ENCODE peak calls at places on chromosomes 7 and 10, in five cellular contexts. F is brain microvascular endothelial cell; N is AG08395; Z is activated T-helper 1 cell treated with anti-CD3 and anti-CD28 coated beads, Interleukin-2, amount 50 U/mL, for 16 hours; O is BE2C. P is an unnamed sample.
A peak's percentile ranks its signal among the peaks of the same experiment; 100 is the strongest.

GRCh38 chr10:78777466-78778256 is 291.1 kb upstream of the ZMIZ1 start:
- DNase-seq in Z (no peak), F (no peak), O (peak; percentile 39), N (peak; percentile 67), P (peak; percentile 48)

GRCh38 chr7:9082203-9082602 is 648.8 kb downstream of the NXPH1 start:
- DNase-seq in O (no peak), N (no peak), Z (no peak), F (no peak), P (no peak)

GRCh38 chr7:89695241-89695640 is 459.0 kb upstream of the STEAP1 start:
- DNase-seq in O (no peak), N (no peak), F (no peak), Z (no peak), P (no peak)

GRCh38 chr10:83991986-83992753 is 147.1 kb upstream of the GHITM start:
- DNase-seq in N (no peak), F (no peak), O (peak; percentile 57), Z (no peak), P (no peak)

GRCh38 chr7:141748401-141748800 is 10.2 kb downstream of the SSBP1 start:
- DNase-seq in Z (no peak), N (no peak), F (peak; percentile 45), O (no peak), P (no peak)

GRCh38 chr10:34581871-34582532 is 233.1 kb downstream of the PARD3 start:
- DNase-seq in O (no peak), F (no peak), N (peak; percentile 37), Z (no peak), P (no peak)

GRCh38 chr10:86269332-86269731 is 97.3 kb downstream of the GRID1 start:
- DNase-seq in F (no peak), N (no peak), O (no peak), Z (no peak), P (peak; percentile 1)

GRCh38 chr10:77970869-77971803 is 44.6 kb upstream of the DLG5 start:
- DNase-seq in O (peak; percentile 50), F (peak; percentile 81), Z (no peak), N (peak; percentile 89), P (peak; percentile 93)

GRCh38 chr7:131425992-131426391 is 98.3 kb downstream of the MKLN1 start:
- DNase-seq in F (no peak), O (no peak), N (no peak), Z (no peak), P (no peak)

GRCh38 chr7:138032775-138033174 is 30.9 kb upstream of the CREB3L2 start:
- DNase-seq in F (no peak), N (no peak), O (no peak), Z (no peak), P (no peak)

GRCh38 chr10:103814626-103815370 is 40.6 kb downstream of the SH3PXD2A start:
- DNase-seq in Z (no peak), O (no peak), F (no peak), N (no peak), P (no peak)

GRCh38 chr10:97445722-97446639 is at the start of the genes EXOSC1 and ZDHHC16:
- DNase-seq in F (peak; percentile 96), Z (peak; percentile 85), N (peak; percentile 99), O (peak; percentile 92), P (peak; percentile 91)

GRCh38 chr10:127117125-127117524 is 79.3 kb downstream of the INSYN2A start:
- DNase-seq in O (no peak), F (peak; percentile 64), N (peak; percentile 71), Z (no peak), P (no peak)

GRCh38 chr10:13222151-13222550 is 12.0 kb downstream of the UCMA start:
- DNase-seq in N (no peak), Z (no peak), O (no peak), F (no peak), P (no peak)

GRCh38 chr10:114925675-114926204 is 12.3 kb upstream of the TRUB1 start:
- DNase-seq in F (peak; percentile 84), Z (no peak), O (peak; percentile 53), N (peak; percentile 66), P (no peak)

GRCh38 chr10:96287392-96288105 is 16.2 kb upstream of the BLNK start:
- DNase-seq in N (no peak), Z (no peak), F (no peak), O (no peak), P (no peak)

GRCh38 chr7:157816526-157817250 is 479.9 kb downstream of the DNAJB6 start:
- DNase-seq in O (no peak), F (no peak), Z (no peak), N (no peak), P (no peak)

GRCh38 chr10:61163403-61163802 is 219.4 kb upstream of the RHOBTB1 start:
- DNase-seq in F (no peak), N (no peak), Z (no peak), O (no peak), P (no peak)

GRCh38 chr7:85508642-85509429 is 322.0 kb upstream of the SEMA3D start:
- DNase-seq in Z (no peak), N (peak; percentile 80), O (no peak), F (peak; percentile 56), P (no peak)

GRCh38 chr10:46559231-46559671 is 2.8 kb upstream of the GPRIN2 start:
- DNase-seq in N (no peak), O (no peak), F (no peak), Z (no peak), P (no peak)

GRCh38 chr10:90860790-90861189 is 3.0 kb upstream of the HTR7 start:
- DNase-seq in Z (no peak), F (no peak), O (no peak), N (no peak), P (no peak)

GRCh38 chr10:101214446-101215396 is 14.5 kb downstream of the LBX1 start:
- DNase-seq in N (peak; percentile 65), O (peak; percentile 76), Z (peak; percentile 63), F (no peak), P (peak; percentile 35)

GRCh38 chr10:583433-583832 is 106.0 kb downstream of the DIP2C start:
- DNase-seq in Z (no peak), F (no peak), O (no peak), N (no peak), P (no peak)

GRCh38 chr7:155644971-155645509 is 579 bp downstream of the RBM33 start:
- DNase-seq in N (peak; percentile 50), Z (peak; percentile 10), F (peak; percentile 12), O (peak; percentile 29), P (peak; percentile 18)

GRCh38 chr10:132452651-132453469 is 55.9 kb downstream of the PWWP2B start:
- DNase-seq in O (peak; percentile 84), Z (peak; percentile 89), N (peak; percentile 93), F (peak; percentile 33), P (peak; percentile 85)

GRCh38 chr10:71963351-71963755 is 842 bp upstream of the CHST3 start:
- DNase-seq in Z (no peak), N (peak; percentile 47), O (no peak), F (no peak), P (peak; percentile 82)

GRCh38 chr10:34705563-34705962 is 109.5 kb downstream of the PARD3 start:
- DNase-seq in F (no peak), N (no peak), O (no peak), Z (no peak), P (no peak)

GRCh38 chr10:99870051-99870730 is 87.8 kb downstream of the ABCC2 start:
- DNase-seq in O (no peak), Z (no peak), N (no peak), F (no peak), P (no peak)

GRCh38 chr7:121872831-121873764 is at the start of gene PTPRZ1:
- DNase-seq in O (peak; percentile 25), Z (no peak), N (peak; percentile 21), F (no peak), P (no peak)

P was measured in uterus.